ENCODE peak calls at places on chromosome 13, in five cellular contexts. R is progenitor cell of endocrine pancreas, T is ascending aorta, J is dorsolateral prefrontal cortex, C is cardiac fibroblast. Z is an unnamed sample.

GRCh38 chr13:60332682-60333081 is 64.3 kb upstream of the TDRD3 start:
- DNase-seq in R (no peak), C (no peak), T (no peak), J (no peak), Z (no peak)

GRCh38 chr13:81591528-81592220 is 1250.7 kb upstream of the SPRY2 start:
- DNase-seq in R (no peak), T (no peak), J (no peak), C (no peak), Z (no peak)

GRCh38 chr13:108895220-108895704 is 265.9 kb downstream of the MYO16 start:
- DNase-seq in C (peak), J (no peak), T (no peak), R (no peak), Z (no peak)

GRCh38 chr13:46866150-46866549 is 30.7 kb downstream of the HTR2A start:
- DNase-seq in C (peak), T (no peak), R (peak), J (no peak), Z (peak)

GRCh38 chr13:51348069-51348967 is 8.8 kb downstream of the SERPINE3 start:
- DNase-seq in C (no peak), J (no peak), R (no peak), T (no peak), Z (no peak)

GRCh38 chr13:101623469-101624209 is 171.2 kb downstream of the ITGBL1 start:
- DNase-seq in T (no peak), J (no peak), C (peak), R (no peak), Z (no peak)

GRCh38 chr13:50544226-50544625 is 299.3 kb downstream of the DLEU7 start:
- DNase-seq in R (no peak), J (no peak), C (no peak), T (no peak), Z (no peak)

GRCh38 chr13:98143601-98144500 is 957 bp downstream of the FARP1 start:
- DNase-seq in R (no peak), J (peak), T (no peak), C (peak), Z (peak)

GRCh38 chr13:19605161-19605955 is 28.1 kb upstream of the MPHOSPH8 start:
- DNase-seq in C (no peak), J (no peak), T (no peak), R (no peak), Z (no peak)

GRCh38 chr13:28585557-28585956 is 73.4 kb upstream of the POMP start:
- DNase-seq in T (no peak), J (no peak), R (no peak), C (no peak), Z (no peak)

GRCh38 chr13:46295531-46296464 is 84.1 kb downstream of the LRRC63 start:
- DNase-seq in C (peak), J (no peak), R (no peak), T (peak), Z (peak)

GRCh38 chr13:105346141-105346766 is 1189.2 kb downstream of the EFNB2 start:
- DNase-seq in R (no peak), C (peak), T (no peak), J (no peak), Z (no peak)

GRCh38 chr13:33910267-33910666 is 92.3 kb downstream of the RFC3 start:
- DNase-seq in R (no peak), C (no peak), J (no peak), T (no peak), Z (no peak)

GRCh38 chr13:85148009-85148408 is 651.2 kb downstream of the SLITRK6 start:
- DNase-seq in T (no peak), R (no peak), C (no peak), J (no peak), Z (no peak)

GRCh38 chr13:30466841-30467252 is 1.1 kb upstream of the HMGB1 start:
- DNase-seq in J (no peak), C (no peak), R (no peak), T (no peak), Z (no peak)

GRCh38 chr13:53004605-53005004 is 24.0 kb upstream of the OLFM4 start:
- DNase-seq in R (no peak), C (no peak), J (no peak), T (no peak), Z (no peak)

GRCh38 chr13:28872427-28873176 is 52.5 kb downstream of the MTUS2 start:
- DNase-seq in C (no peak), R (no peak), J (no peak), T (no peak), Z (no peak)

GRCh38 chr13:113138792-113139551 is 16.4 kb downstream of the F10 start:
- DNase-seq in J (no peak), T (no peak), R (peak), C (no peak), Z (no peak)

GRCh38 chr13:38670627-38671026 is 16.2 kb upstream of the FREM2 start:
- DNase-seq in R (no peak), C (peak), J (no peak), T (no peak), Z (no peak)

GRCh38 chr13:33918199-33918932 is 100.4 kb downstream of the RFC3 start:
- DNase-seq in R (no peak), J (no peak), T (no peak), C (peak), Z (no peak)

GRCh38 chr13:63408227-63409202 is 1992.9 kb upstream of the PCDH20 start:
- DNase-seq in R (no peak), J (no peak), C (no peak), T (no peak), Z (no peak)

GRCh38 chr13:98232456-98232855 is 55.4 kb upstream of the RNF113B start:
- DNase-seq in C (no peak), R (no peak), J (no peak), T (no peak), Z (no peak)

GRCh38 chr13:40503966-40504591 is 162.4 kb downstream of the FOXO1 start:
- DNase-seq in J (no peak), T (no peak), C (peak), R (no peak), Z (no peak)

GRCh38 chr13:87459419-87459818 is 211.8 kb upstream of the SLITRK5 start:
- DNase-seq in R (no peak), C (peak), J (no peak), T (no peak), Z (no peak)

GRCh38 chr13:75478659-75479058 is 3.3 kb downstream of the TBC1D4 start:
- DNase-seq in J (no peak), R (no peak), C (no peak), T (no peak), Z (no peak)

GRCh38 chr13:110680852-110681251 is 25.1 kb downstream of the CARS2 start:
- DNase-seq in T (no peak), R (no peak), J (no peak), C (peak), Z (no peak)
- TF ChIP-seq CTCF in T (no peak), R (peak), J (peak), C (peak), Z (peak)

DNA sequence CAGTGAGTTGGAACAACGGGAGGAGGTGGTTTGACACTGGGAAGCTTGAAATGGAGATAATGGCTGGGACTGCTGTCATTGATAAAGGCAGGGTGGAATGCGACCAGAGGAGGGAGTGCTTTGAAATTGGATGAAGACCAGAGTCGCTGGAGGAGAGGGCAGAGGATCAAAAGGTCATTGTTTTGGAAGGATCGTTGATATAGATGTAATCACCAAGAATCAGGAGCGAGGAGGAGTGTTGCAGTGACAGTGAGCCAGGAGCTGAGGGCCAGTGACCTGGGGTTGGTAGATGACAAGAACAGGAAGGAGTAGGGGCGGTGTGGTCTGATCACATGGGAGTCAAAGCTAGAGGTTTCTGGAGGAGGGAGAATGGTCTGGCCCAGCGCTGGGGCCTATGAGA is 25.3 kb downstream of the TM9SF2 start:
- DNase-seq in R (no peak), C (no peak), T (no peak), J (no peak), Z (no peak)
- TF ChIP-seq CTCF in R (no peak), C (no peak), T (no peak), J (no peak), Z (no peak)

GRCh38 chr13:44818428-44818827 is 170.8 kb downstream of the NUFIP1 start:
- DNase-seq in R (no peak), C (peak), T (no peak), J (no peak), Z (no peak)
- TF ChIP-seq CTCF in R (peak), C (no peak), T (no peak), J (no peak), Z (no peak)

DNA sequence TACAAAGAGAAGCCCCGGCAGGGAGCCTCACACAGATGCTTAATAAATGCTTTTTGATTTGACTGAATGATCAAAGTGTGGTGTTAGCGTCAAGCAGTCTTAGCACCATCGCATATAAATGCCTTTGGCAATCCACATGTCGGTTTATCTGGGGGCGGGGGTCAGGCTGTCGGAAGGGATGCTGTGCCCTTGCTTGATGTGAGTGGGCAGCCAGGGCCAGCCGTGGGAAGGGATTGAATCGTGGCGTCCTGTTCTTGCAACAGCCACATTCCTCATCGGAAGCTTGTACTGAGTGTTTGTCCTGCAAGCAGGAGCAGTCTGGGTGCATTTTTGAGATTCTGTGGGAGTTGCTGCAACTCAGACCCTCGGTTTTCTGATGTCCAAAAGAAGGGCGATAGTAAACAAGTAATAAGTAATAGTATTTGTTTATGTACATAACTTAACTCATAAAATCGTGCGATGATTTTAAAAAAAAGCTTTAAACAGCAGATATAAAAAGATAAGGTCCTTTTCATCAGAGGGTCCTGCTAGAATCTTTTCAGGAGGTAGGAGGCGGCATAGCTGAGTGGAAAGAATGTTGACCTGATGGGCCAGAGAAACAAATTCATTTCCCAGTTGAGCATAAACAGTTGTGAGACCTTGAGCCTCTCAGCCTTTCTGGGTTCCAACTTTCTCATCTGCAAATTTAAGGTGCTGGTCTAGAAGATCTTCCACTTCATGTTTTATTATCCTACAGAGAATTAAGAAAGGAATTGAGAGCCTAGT is 173.3 kb downstream of the LACC1 start:
- DNase-seq in R (no peak), J (peak), T (no peak), C (peak), Z (no peak)
- TF ChIP-seq CTCF in R (no peak), J (no peak), T (no peak), C (no peak), Z (no peak)

DNA sequence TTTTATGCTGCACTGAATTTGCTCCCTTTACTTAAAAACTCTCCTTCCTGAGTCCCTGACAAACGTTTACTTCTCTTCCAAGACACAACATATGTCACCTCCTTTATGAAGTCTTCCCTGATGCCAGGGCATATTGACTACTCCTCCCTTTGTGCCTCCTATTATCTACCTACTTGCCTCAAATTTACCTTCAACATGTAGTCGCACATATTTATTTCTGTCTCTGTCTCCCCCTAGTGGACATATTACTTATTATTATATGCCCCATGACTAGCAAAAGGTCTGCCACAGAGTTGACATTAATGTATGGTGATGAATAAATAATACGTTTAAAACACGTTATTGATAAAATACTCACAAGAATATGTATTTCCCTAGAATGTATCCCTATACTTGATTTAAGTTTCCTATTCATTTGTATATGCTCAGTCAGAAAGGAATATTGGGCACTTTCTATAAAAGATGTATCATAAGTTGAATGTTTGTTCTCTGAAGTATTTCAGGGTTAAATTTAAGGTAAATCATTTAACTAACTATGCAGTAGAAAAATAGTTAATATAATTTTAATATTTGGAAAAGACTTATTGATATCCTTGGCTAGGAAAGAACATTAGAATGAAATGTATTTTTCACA is 250.3 kb upstream of the ATXN8OS start:
- DNase-seq in C (peak), R (no peak), J (no peak), T (no peak), Z (no peak)
- TF ChIP-seq CTCF in C (peak), R (peak), J (peak), T (peak), Z (peak)

GRCh38 chr13:25659091-25659502 is 287.3 kb downstream of the ATP8A2 start:
- DNase-seq in C (no peak), R (no peak), J (no peak), T (no peak), Z (no peak)
- TF ChIP-seq CTCF in C (no peak), R (no peak), J (no peak), T (no peak), Z (no peak)

DNA sequence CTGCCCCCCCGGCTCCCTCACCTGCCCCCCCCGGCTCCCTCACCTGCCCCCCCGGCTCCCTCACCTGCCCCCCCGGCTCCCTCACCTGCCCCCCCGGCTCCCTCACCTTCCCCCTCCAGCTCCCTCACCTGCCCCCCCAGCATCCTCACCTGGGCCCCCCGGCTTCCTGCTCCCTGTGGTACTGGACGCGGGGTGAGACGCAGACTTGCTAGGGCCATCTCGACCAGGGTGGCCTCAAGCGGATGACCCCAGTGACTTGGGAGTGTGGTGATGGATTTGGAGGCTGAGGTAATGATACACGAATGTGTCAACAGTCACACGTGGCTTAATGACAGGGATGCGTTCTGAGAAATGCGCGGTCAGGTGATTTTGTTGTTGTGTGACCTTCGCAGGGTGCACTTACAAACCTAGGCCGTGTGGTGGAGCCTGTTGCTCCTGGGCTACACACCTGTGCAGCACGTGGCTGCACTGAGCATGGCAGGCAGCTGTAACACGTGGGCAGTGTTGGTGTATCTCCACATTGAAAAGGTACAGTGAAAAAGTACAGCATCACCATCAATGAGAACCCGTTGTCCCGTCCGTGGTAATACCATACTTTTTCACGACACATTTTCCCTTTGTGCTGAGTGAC is 197.8 kb downstream of the TEX29 start:
- DNase-seq in J (no peak), R (no peak), C (no peak), T (no peak), Z (no peak)
- TF ChIP-seq CTCF in J (no peak), R (peak), C (no peak), T (no peak), Z (no peak)

DNA sequence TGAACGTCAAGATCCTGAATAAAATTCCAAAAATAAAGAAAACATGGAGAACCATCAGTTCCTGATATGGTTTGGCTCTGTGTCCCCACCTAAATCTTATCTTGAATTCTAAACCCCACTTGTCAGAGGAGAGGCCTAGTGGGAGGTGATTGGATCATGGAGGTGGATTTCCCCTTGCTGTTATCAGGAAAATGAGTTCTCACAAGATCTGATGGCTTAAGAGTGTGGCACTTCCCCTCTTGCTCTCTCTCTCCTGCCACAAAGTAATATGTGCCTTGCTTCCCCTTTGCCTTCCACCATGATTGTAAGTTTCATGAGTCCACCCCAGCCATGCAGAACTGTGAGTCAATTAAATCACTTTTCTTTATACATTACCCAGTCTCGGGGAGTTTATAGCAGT is 827.4 kb downstream of the GPC5 start:
- DNase-seq in R (no peak), J (no peak), C (no peak), T (no peak), Z (no peak)
- TF ChIP-seq CTCF in R (no peak), J (no peak), C (no peak), T (no peak), Z (no peak)

GRCh38 chr13:111093634-111094033 is 21.5 kb upstream of the ARHGEF7 start:
- DNase-seq in T (no peak), R (no peak), C (no peak), J (no peak), Z (no peak)
- TF ChIP-seq CTCF in T (no peak), R (no peak), C (no peak), J (no peak), Z (no peak)

Z was measured in heart left ventricle.